ENCODE peak calls at places on chromosomes 7 and 10, in six cellular contexts. K is cardiac fibroblast; R is ELR; C is H7; O is T-helper 2 cell treated with Interferon-gamma antibody and Interleukin-4, amounts not matched to agents 5 μg/mL and 100 μg/mL, for 36 hours; H is HL-60. M is an unnamed sample.

GRCh38 chr7:112134039-112134438 is 72.2 kb downstream of the DOCK4 start:
- DNase-seq in K (no peak), R (no peak), C (no peak), O (no peak), H (no peak), M (no peak)

GRCh38 chr10:23613900-23614299 is 175.0 kb downstream of the OTUD1 start:
- DNase-seq in K (no peak), R (no peak), C (no peak), O (no peak), H (no peak), M (no peak)

GRCh38 chr10:75466886-75467285 is 35.5 kb downstream of the LRMDA start:
- DNase-seq in K (peak), R (peak), C (no peak), O (no peak), H (no peak), M (peak)

GRCh38 chr7:94003446-94004023 is 620 bp downstream of the BET1 start:
- DNase-seq in K (no peak), R (peak), C (no peak), O (no peak), H (peak), M (peak)

GRCh38 chr7:78435355-78435754 is 636.8 kb downstream of the PHTF2 start:
- DNase-seq in K (peak), R (no peak), C (no peak), O (no peak), H (no peak), M (peak)

GRCh38 chr7:22895491-22895890 is 72.8 kb upstream of the TOMM7 start:
- DNase-seq in K (no peak), R (no peak), C (no peak), O (no peak), H (no peak), M (peak)

GRCh38 chr7:122310119-122311021 is 5.8 kb upstream of the FEZF1 start:
- DNase-seq in K (no peak), R (no peak), C (peak), O (no peak), H (no peak), M (peak)

GRCh38 chr7:29285861-29286260 is 91.3 kb downstream of the CHN2 start:
- DNase-seq in K (no peak), R (no peak), C (no peak), O (no peak), H (no peak), M (no peak)

GRCh38 chr7:27745064-27745583 is 5.2 kb downstream of the TAX1BP1 start:
- DNase-seq in K (peak), R (peak), C (peak), O (no peak), H (peak), M (peak)

GRCh38 chr7:2202901-2203550 is 29.7 kb downstream of the MAD1L1 start:
- DNase-seq in K (no peak), R (no peak), C (no peak), O (no peak), H (no peak), M (no peak)

GRCh38 chr10:14247650-14248258 is 83.0 kb downstream of the FRMD4A start:
- DNase-seq in K (no peak), R (no peak), C (no peak), O (no peak), H (no peak), M (no peak)

GRCh38 chr7:156004265-156005201 is 192.3 kb upstream of the SHH start:
- DNase-seq in K (no peak), R (no peak), C (no peak), O (no peak), H (no peak), M (no peak)

GRCh38 chr10:43372751-43373445 is 1.5 kb downstream of the FXYD4 start:
- DNase-seq in K (no peak), R (no peak), C (peak), O (no peak), H (no peak), M (no peak)

GRCh38 chr7:156639426-156640256 is 933 bp upstream of the RNF32 start:
- DNase-seq in K (no peak), R (peak), C (no peak), O (no peak), H (no peak), M (peak)

GRCh38 chr10:29630205-29631048 is 4.3 kb downstream of the SVIL start:
- DNase-seq in K (no peak), R (no peak), C (no peak), O (no peak), H (peak), M (no peak)

GRCh38 chr7:130069179-130069977 is 956 bp upstream of the KLHDC10 start:
- DNase-seq in K (no peak), R (no peak), C (no peak), O (no peak), H (no peak), M (no peak)

GRCh38 chr7:30135551-30136271 is 925 bp downstream of the MTURN start:
- DNase-seq in K (peak), R (peak), C (peak), O (peak), H (peak), M (peak)

GRCh38 chr10:126935263-126935946 is 30.2 kb downstream of the DOCK1 start:
- DNase-seq in K (peak), R (peak), C (peak), O (no peak), H (no peak), M (peak)

GRCh38 chr7:143507094-143507518 is 29.4 kb downstream of the TAS2R41 start:
- DNase-seq in K (no peak), R (no peak), C (no peak), O (no peak), H (no peak), M (no peak)

GRCh38 chr7:125467996-125468854 is 538.6 kb upstream of the POT1 start:
- DNase-seq in K (no peak), R (no peak), C (peak), O (no peak), H (no peak), M (no peak)